ENCODE peak calls at places on chromosomes 5 and 9, in ten cellular contexts. One of them, this sample, is unnamed.
A peak's percentile ranks its signal among the peaks of the same experiment; 100 is the strongest.

GRCh38 chr5:127961006-127961763 is 122.4 kb upstream of the SLC12A2 start:
- DNase-seq in activated CD4-positive, alpha-beta T cell treated with anti-CD3 and anti-CD28 coated beads, Interleukin-2, amount 50 U/mL, for 48 hours: no peak
- DNase-seq in SJCRH30: no peak
- DNase-seq in NCI-H2081: no peak
- DNase-seq in NCI-H1417 treated with DMSO at 0.1 percent for 48 hours: no peak
- DNase-seq in naive thymus-derived CD8-positive, alpha-beta T cell: no peak
- DNase-seq in psoas muscle: no peak
- DNase-seq in stimulated activated CD4-positive, alpha-beta T cell treated with anti-CD3 and anti-CD28 coated beads, Interleukin-15, amount 100 ng/mL, for 24 hours: no peak
- DNase-seq in fibroblast of mammary gland: no peak
- DNase-seq in T-helper 9 cell: no peak
- DNase-seq in this sample: no peak

GRCh38 chr5:10331341-10331796 is 22.1 kb upstream of the MARCHF6 start:
- DNase-seq in activated CD4-positive, alpha-beta T cell treated with anti-CD3 and anti-CD28 coated beads, Interleukin-2, amount 50 U/mL, for 48 hours: no peak
- DNase-seq in SJCRH30: peak; percentile 31
- DNase-seq in NCI-H2081: peak; percentile 100
- DNase-seq in NCI-H1417 treated with DMSO at 0.1 percent for 48 hours: peak; percentile 71
- DNase-seq in naive thymus-derived CD8-positive, alpha-beta T cell: no peak
- DNase-seq in psoas muscle: peak; percentile 35
- DNase-seq in stimulated activated CD4-positive, alpha-beta T cell treated with anti-CD3 and anti-CD28 coated beads, Interleukin-15, amount 100 ng/mL, for 24 hours: no peak
- DNase-seq in fibroblast of mammary gland: peak; percentile 87
- DNase-seq in T-helper 9 cell: no peak
- DNase-seq in this sample: no peak

GRCh38 chr9:95087659-95088242 is 229.8 kb downstream of the FANCC start:
- DNase-seq in activated CD4-positive, alpha-beta T cell treated with anti-CD3 and anti-CD28 coated beads, Interleukin-2, amount 50 U/mL, for 48 hours: no peak
- DNase-seq in SJCRH30: peak; percentile 36
- DNase-seq in NCI-H2081: peak; percentile 19
- DNase-seq in NCI-H1417 treated with DMSO at 0.1 percent for 48 hours: no peak
- DNase-seq in naive thymus-derived CD8-positive, alpha-beta T cell: no peak
- DNase-seq in psoas muscle: no peak
- DNase-seq in stimulated activated CD4-positive, alpha-beta T cell treated with anti-CD3 and anti-CD28 coated beads, Interleukin-15, amount 100 ng/mL, for 24 hours: no peak
- DNase-seq in fibroblast of mammary gland: no peak
- DNase-seq in T-helper 9 cell: no peak
- DNase-seq in this sample: no peak

GRCh38 chr5:139295692-139296091 is 2.2 kb downstream of the MATR3 start:
- DNase-seq in activated CD4-positive, alpha-beta T cell treated with anti-CD3 and anti-CD28 coated beads, Interleukin-2, amount 50 U/mL, for 48 hours: no peak
- DNase-seq in SJCRH30: no peak
- DNase-seq in NCI-H2081: no peak
- DNase-seq in NCI-H1417 treated with DMSO at 0.1 percent for 48 hours: no peak
- DNase-seq in naive thymus-derived CD8-positive, alpha-beta T cell: no peak
- DNase-seq in psoas muscle: no peak
- DNase-seq in stimulated activated CD4-positive, alpha-beta T cell treated with anti-CD3 and anti-CD28 coated beads, Interleukin-15, amount 100 ng/mL, for 24 hours: no peak
- DNase-seq in fibroblast of mammary gland: peak; percentile 22
- DNase-seq in T-helper 9 cell: no peak
- DNase-seq in this sample: no peak

GRCh38 chr9:89311346-89312153 is 555 bp downstream of the CKS2 start:
- DNase-seq in activated CD4-positive, alpha-beta T cell treated with anti-CD3 and anti-CD28 coated beads, Interleukin-2, amount 50 U/mL, for 48 hours: no peak
- DNase-seq in SJCRH30: peak; percentile 42
- DNase-seq in NCI-H2081: no peak
- DNase-seq in NCI-H1417 treated with DMSO at 0.1 percent for 48 hours: no peak
- DNase-seq in naive thymus-derived CD8-positive, alpha-beta T cell: no peak
- DNase-seq in psoas muscle: no peak
- DNase-seq in stimulated activated CD4-positive, alpha-beta T cell treated with anti-CD3 and anti-CD28 coated beads, Interleukin-15, amount 100 ng/mL, for 24 hours: peak; percentile 33
- DNase-seq in fibroblast of mammary gland: no peak
- DNase-seq in T-helper 9 cell: peak; percentile 6
- DNase-seq in this sample: no peak

GRCh38 chr5:64952961-64953360 is 184.2 kb downstream of the CWC27 start:
- DNase-seq in activated CD4-positive, alpha-beta T cell treated with anti-CD3 and anti-CD28 coated beads, Interleukin-2, amount 50 U/mL, for 48 hours: no peak
- DNase-seq in SJCRH30: no peak
- DNase-seq in NCI-H2081: no peak
- DNase-seq in NCI-H1417 treated with DMSO at 0.1 percent for 48 hours: no peak
- DNase-seq in naive thymus-derived CD8-positive, alpha-beta T cell: no peak
- DNase-seq in psoas muscle: no peak
- DNase-seq in stimulated activated CD4-positive, alpha-beta T cell treated with anti-CD3 and anti-CD28 coated beads, Interleukin-15, amount 100 ng/mL, for 24 hours: no peak
- DNase-seq in fibroblast of mammary gland: no peak
- DNase-seq in T-helper 9 cell: no peak
- DNase-seq in this sample: no peak

GRCh38 chr5:123617561-123617960 is 105.6 kb downstream of the CSNK1G3 start:
- DNase-seq in activated CD4-positive, alpha-beta T cell treated with anti-CD3 and anti-CD28 coated beads, Interleukin-2, amount 50 U/mL, for 48 hours: no peak
- DNase-seq in SJCRH30: peak; percentile 9
- DNase-seq in NCI-H2081: no peak
- DNase-seq in NCI-H1417 treated with DMSO at 0.1 percent for 48 hours: no peak
- DNase-seq in naive thymus-derived CD8-positive, alpha-beta T cell: no peak
- DNase-seq in psoas muscle: no peak
- DNase-seq in stimulated activated CD4-positive, alpha-beta T cell treated with anti-CD3 and anti-CD28 coated beads, Interleukin-15, amount 100 ng/mL, for 24 hours: no peak
- DNase-seq in fibroblast of mammary gland: no peak
- DNase-seq in T-helper 9 cell: no peak
- DNase-seq in this sample: no peak

GRCh38 chr5:146327471-146327870 is 11.2 kb upstream of the POU4F3 start:
- DNase-seq in activated CD4-positive, alpha-beta T cell treated with anti-CD3 and anti-CD28 coated beads, Interleukin-2, amount 50 U/mL, for 48 hours: no peak
- DNase-seq in SJCRH30: no peak
- DNase-seq in NCI-H2081: no peak
- DNase-seq in NCI-H1417 treated with DMSO at 0.1 percent for 48 hours: no peak
- DNase-seq in naive thymus-derived CD8-positive, alpha-beta T cell: no peak
- DNase-seq in psoas muscle: no peak
- DNase-seq in stimulated activated CD4-positive, alpha-beta T cell treated with anti-CD3 and anti-CD28 coated beads, Interleukin-15, amount 100 ng/mL, for 24 hours: no peak
- DNase-seq in fibroblast of mammary gland: no peak
- DNase-seq in T-helper 9 cell: no peak
- DNase-seq in this sample: no peak

GRCh38 chr9:115004535-115004934 is 74.1 kb upstream of the TNFSF8 start:
- DNase-seq in activated CD4-positive, alpha-beta T cell treated with anti-CD3 and anti-CD28 coated beads, Interleukin-2, amount 50 U/mL, for 48 hours: peak; percentile 22
- DNase-seq in SJCRH30: no peak
- DNase-seq in NCI-H2081: no peak
- DNase-seq in NCI-H1417 treated with DMSO at 0.1 percent for 48 hours: no peak
- DNase-seq in naive thymus-derived CD8-positive, alpha-beta T cell: no peak
- DNase-seq in psoas muscle: no peak
- DNase-seq in stimulated activated CD4-positive, alpha-beta T cell treated with anti-CD3 and anti-CD28 coated beads, Interleukin-15, amount 100 ng/mL, for 24 hours: no peak
- DNase-seq in fibroblast of mammary gland: peak; percentile 36
- DNase-seq in T-helper 9 cell: no peak
- DNase-seq in this sample: no peak

GRCh38 chr9:107137495-107138202 is 145.4 kb upstream of the RAD23B start:
- DNase-seq in activated CD4-positive, alpha-beta T cell treated with anti-CD3 and anti-CD28 coated beads, Interleukin-2, amount 50 U/mL, for 48 hours: no peak
- DNase-seq in SJCRH30: peak; percentile 64
- DNase-seq in NCI-H2081: peak; percentile 25
- DNase-seq in NCI-H1417 treated with DMSO at 0.1 percent for 48 hours: no peak
- DNase-seq in naive thymus-derived CD8-positive, alpha-beta T cell: no peak
- DNase-seq in psoas muscle: no peak
- DNase-seq in stimulated activated CD4-positive, alpha-beta T cell treated with anti-CD3 and anti-CD28 coated beads, Interleukin-15, amount 100 ng/mL, for 24 hours: peak; percentile 3
- DNase-seq in fibroblast of mammary gland: peak; percentile 56
- DNase-seq in T-helper 9 cell: no peak
- DNase-seq in this sample: no peak

GRCh38 chr5:61744690-61745619 is 412.9 kb downstream of the ZSWIM6 start:
- DNase-seq in activated CD4-positive, alpha-beta T cell treated with anti-CD3 and anti-CD28 coated beads, Interleukin-2, amount 50 U/mL, for 48 hours: no peak
- DNase-seq in SJCRH30: no peak
- DNase-seq in NCI-H2081: no peak
- DNase-seq in NCI-H1417 treated with DMSO at 0.1 percent for 48 hours: no peak
- DNase-seq in naive thymus-derived CD8-positive, alpha-beta T cell: no peak
- DNase-seq in psoas muscle: no peak
- DNase-seq in stimulated activated CD4-positive, alpha-beta T cell treated with anti-CD3 and anti-CD28 coated beads, Interleukin-15, amount 100 ng/mL, for 24 hours: no peak
- DNase-seq in fibroblast of mammary gland: no peak
- DNase-seq in T-helper 9 cell: no peak
- DNase-seq in this sample: no peak

GRCh38 chr5:39547548-39548154 is 122.9 kb upstream of the DAB2 start:
- DNase-seq in activated CD4-positive, alpha-beta T cell treated with anti-CD3 and anti-CD28 coated beads, Interleukin-2, amount 50 U/mL, for 48 hours: no peak
- DNase-seq in SJCRH30: peak; percentile 82
- DNase-seq in NCI-H2081: peak; percentile 80
- DNase-seq in NCI-H1417 treated with DMSO at 0.1 percent for 48 hours: no peak
- DNase-seq in naive thymus-derived CD8-positive, alpha-beta T cell: peak; percentile 22
- DNase-seq in psoas muscle: no peak
- DNase-seq in stimulated activated CD4-positive, alpha-beta T cell treated with anti-CD3 and anti-CD28 coated beads, Interleukin-15, amount 100 ng/mL, for 24 hours: peak; percentile 8
- DNase-seq in fibroblast of mammary gland: peak; percentile 78
- DNase-seq in T-helper 9 cell: no peak
- DNase-seq in this sample: no peak

GRCh38 chr9:72151099-72151498 is 1.9 kb downstream of the GDA start:
- DNase-seq in activated CD4-positive, alpha-beta T cell treated with anti-CD3 and anti-CD28 coated beads, Interleukin-2, amount 50 U/mL, for 48 hours: no peak
- DNase-seq in SJCRH30: no peak
- DNase-seq in NCI-H2081: no peak
- DNase-seq in NCI-H1417 treated with DMSO at 0.1 percent for 48 hours: no peak
- DNase-seq in naive thymus-derived CD8-positive, alpha-beta T cell: no peak
- DNase-seq in psoas muscle: no peak
- DNase-seq in stimulated activated CD4-positive, alpha-beta T cell treated with anti-CD3 and anti-CD28 coated beads, Interleukin-15, amount 100 ng/mL, for 24 hours: no peak
- DNase-seq in fibroblast of mammary gland: no peak
- DNase-seq in T-helper 9 cell: no peak
- DNase-seq in this sample: no peak

GRCh38 chr9:13023498-13023897 is 248.7 kb downstream of the LURAP1L start:
- DNase-seq in activated CD4-positive, alpha-beta T cell treated with anti-CD3 and anti-CD28 coated beads, Interleukin-2, amount 50 U/mL, for 48 hours: no peak
- DNase-seq in SJCRH30: no peak
- DNase-seq in NCI-H2081: no peak
- DNase-seq in NCI-H1417 treated with DMSO at 0.1 percent for 48 hours: no peak
- DNase-seq in naive thymus-derived CD8-positive, alpha-beta T cell: no peak
- DNase-seq in psoas muscle: no peak
- DNase-seq in stimulated activated CD4-positive, alpha-beta T cell treated with anti-CD3 and anti-CD28 coated beads, Interleukin-15, amount 100 ng/mL, for 24 hours: no peak
- DNase-seq in fibroblast of mammary gland: peak; percentile 54
- DNase-seq in T-helper 9 cell: no peak
- DNase-seq in this sample: no peak

GRCh38 chr5:131769961-131770360 is 26.9 kb downstream of the FNIP1 start:
- DNase-seq in activated CD4-positive, alpha-beta T cell treated with anti-CD3 and anti-CD28 coated beads, Interleukin-2, amount 50 U/mL, for 48 hours: no peak
- DNase-seq in SJCRH30: no peak
- DNase-seq in NCI-H2081: no peak
- DNase-seq in NCI-H1417 treated with DMSO at 0.1 percent for 48 hours: no peak
- DNase-seq in naive thymus-derived CD8-positive, alpha-beta T cell: no peak
- DNase-seq in psoas muscle: no peak
- DNase-seq in stimulated activated CD4-positive, alpha-beta T cell treated with anti-CD3 and anti-CD28 coated beads, Interleukin-15, amount 100 ng/mL, for 24 hours: no peak
- DNase-seq in fibroblast of mammary gland: no peak
- DNase-seq in T-helper 9 cell: no peak
- DNase-seq in this sample: no peak

GRCh38 chr5:337565-338130 is 16.1 kb downstream of the AHRR start:
- DNase-seq in activated CD4-positive, alpha-beta T cell treated with anti-CD3 and anti-CD28 coated beads, Interleukin-2, amount 50 U/mL, for 48 hours: no peak
- DNase-seq in SJCRH30: peak; percentile 17
- DNase-seq in NCI-H2081: peak; percentile 42
- DNase-seq in NCI-H1417 treated with DMSO at 0.1 percent for 48 hours: no peak
- DNase-seq in naive thymus-derived CD8-positive, alpha-beta T cell: no peak
- DNase-seq in psoas muscle: no peak
- DNase-seq in stimulated activated CD4-positive, alpha-beta T cell treated with anti-CD3 and anti-CD28 coated beads, Interleukin-15, amount 100 ng/mL, for 24 hours: no peak
- DNase-seq in fibroblast of mammary gland: no peak
- DNase-seq in T-helper 9 cell: no peak
- DNase-seq in this sample: no peak

GRCh38 chr5:131545856-131546255 is 89.2 kb downstream of the RAPGEF6 start:
- DNase-seq in activated CD4-positive, alpha-beta T cell treated with anti-CD3 and anti-CD28 coated beads, Interleukin-2, amount 50 U/mL, for 48 hours: no peak
- DNase-seq in SJCRH30: no peak
- DNase-seq in NCI-H2081: no peak
- DNase-seq in NCI-H1417 treated with DMSO at 0.1 percent for 48 hours: no peak
- DNase-seq in naive thymus-derived CD8-positive, alpha-beta T cell: no peak
- DNase-seq in psoas muscle: no peak
- DNase-seq in stimulated activated CD4-positive, alpha-beta T cell treated with anti-CD3 and anti-CD28 coated beads, Interleukin-15, amount 100 ng/mL, for 24 hours: no peak
- DNase-seq in fibroblast of mammary gland: peak; percentile 78
- DNase-seq in T-helper 9 cell: no peak
- DNase-seq in this sample: no peak

GRCh38 chr5:107529618-107530017 is 141.1 kb downstream of the EFNA5 start:
- DNase-seq in activated CD4-positive, alpha-beta T cell treated with anti-CD3 and anti-CD28 coated beads, Interleukin-2, amount 50 U/mL, for 48 hours: no peak
- DNase-seq in SJCRH30: no peak
- DNase-seq in NCI-H2081: no peak
- DNase-seq in NCI-H1417 treated with DMSO at 0.1 percent for 48 hours: no peak
- DNase-seq in naive thymus-derived CD8-positive, alpha-beta T cell: no peak
- DNase-seq in psoas muscle: no peak
- DNase-seq in stimulated activated CD4-positive, alpha-beta T cell treated with anti-CD3 and anti-CD28 coated beads, Interleukin-15, amount 100 ng/mL, for 24 hours: no peak
- DNase-seq in fibroblast of mammary gland: no peak
- DNase-seq in T-helper 9 cell: no peak
- DNase-seq in this sample: no peak

GRCh38 chr5:125696762-125697161 is 726.4 kb upstream of the GRAMD2B start:
- DNase-seq in activated CD4-positive, alpha-beta T cell treated with anti-CD3 and anti-CD28 coated beads, Interleukin-2, amount 50 U/mL, for 48 hours: no peak
- DNase-seq in SJCRH30: peak; percentile 83
- DNase-seq in NCI-H2081: no peak
- DNase-seq in NCI-H1417 treated with DMSO at 0.1 percent for 48 hours: no peak
- DNase-seq in naive thymus-derived CD8-positive, alpha-beta T cell: no peak
- DNase-seq in psoas muscle: no peak
- DNase-seq in stimulated activated CD4-positive, alpha-beta T cell treated with anti-CD3 and anti-CD28 coated beads, Interleukin-15, amount 100 ng/mL, for 24 hours: no peak
- DNase-seq in fibroblast of mammary gland: peak; percentile 94
- DNase-seq in T-helper 9 cell: no peak
- DNase-seq in this sample: no peak

This sample was measured in CMK.